ENCODE peak calls at places on chromosomes 2 and 18, in four cellular contexts. J, P, Z and U are unnamed samples.

GRCh38 chr2:1472350-1472749 is 59.1 kb downstream of the TPO start:
- DNase-seq in Z (no peak), P (no peak), J (no peak), U (no peak)

GRCh38 chr2:208426414-208426813 is 19.8 kb downstream of the PTH2R start:
- DNase-seq in P (no peak), Z (no peak), J (no peak), U (no peak)

GRCh38 chr2:189874571-189875320 is 90.5 kb downstream of the PMS1 start:
- DNase-seq in J (no peak), P (no peak), Z (no peak), U (no peak)

GRCh38 chr2:208175069-208175842 is 11.9 kb upstream of the CRYGA start:
- DNase-seq in Z (peak), J (peak), P (peak), U (peak)

GRCh38 chr2:41579811-41580210 is 468.0 kb upstream of the PKDCC start:
- DNase-seq in J (no peak), Z (no peak), P (no peak), U (no peak)

GRCh38 chr2:170170281-170171035 is 7.5 kb upstream of the MYO3B start:
- DNase-seq in Z (no peak), P (no peak), J (no peak), U (peak)

GRCh38 chr18:70195852-70196434 is 9.5 kb downstream of the RTTN start:
- DNase-seq in J (no peak), P (peak), Z (peak), U (peak)

GRCh38 chr2:146844226-146844990 is 1000.4 kb upstream of the ACVR2A start:
- DNase-seq in P (no peak), Z (no peak), J (no peak), U (no peak)

GRCh38 chr18:59047321-59047991 is 92.2 kb upstream of the SEC11C start:
- DNase-seq in J (no peak), P (no peak), Z (no peak), U (no peak)

GRCh38 chr18:24567199-24567598 is 106.8 kb downstream of the HRH4 start:
- DNase-seq in J (no peak), Z (no peak), P (no peak), U (no peak)

GRCh38 chr2:101782427-101782792 is 84.9 kb downstream of the MAP4K4 start:
- DNase-seq in P (no peak), Z (peak), J (no peak), U (no peak)

GRCh38 chr18:76459687-76460350 is 35.2 kb downstream of the ZNF516 start:
- DNase-seq in Z (no peak), P (no peak), J (no peak), U (no peak)

GRCh38 chr2:106974891-106975290 is 88.9 kb upstream of the ST6GAL2 start:
- DNase-seq in P (no peak), Z (no peak), J (no peak), U (no peak)

GRCh38 chr2:226984461-226985226 is 148.8 kb downstream of the RHBDD1 start:
- DNase-seq in Z (no peak), P (no peak), J (peak), U (no peak)

GRCh38 chr2:214019229-214019972 is 391.5 kb upstream of the VWC2L start:
- DNase-seq in J (no peak), Z (no peak), P (no peak), U (no peak)

GRCh38 chr18:21912339-21913239 is 172.0 kb downstream of the MIB1 start:
- DNase-seq in Z (no peak), J (no peak), P (no peak), U (peak)

GRCh38 chr2:27792759-27793158 is 21.2 kb downstream of the MRPL33 start:
- DNase-seq in Z (no peak), J (no peak), P (no peak), U (no peak)

GRCh38 chr2:129396980-129397599 is 582.4 kb upstream of the RAB6C start:
- DNase-seq in J (peak), Z (peak), P (peak), U (peak)

GRCh38 chr2:16238001-16238755 is 297.8 kb downstream of the MYCN start:
- DNase-seq in P (no peak), Z (no peak), J (no peak), U (no peak)

GRCh38 chr2:36770542-36771287 is 74.2 kb downstream of the VIT start:
- DNase-seq in P (peak), J (no peak), Z (peak), U (peak)

GRCh38 chr2:113240150-113240914 is 38.4 kb downstream of the PAX8 start:
- DNase-seq in P (no peak), J (no peak), Z (no peak), U (no peak)

GRCh38 chr2:55923091-55923977 is at the start of gene EFEMP1:
- DNase-seq in P (no peak), Z (no peak), J (no peak), U (peak)

GRCh38 chr2:10175441-10175840 is 52.9 kb downstream of the RRM2 start:
- DNase-seq in Z (no peak), J (no peak), P (no peak), U (no peak)

DNA sequence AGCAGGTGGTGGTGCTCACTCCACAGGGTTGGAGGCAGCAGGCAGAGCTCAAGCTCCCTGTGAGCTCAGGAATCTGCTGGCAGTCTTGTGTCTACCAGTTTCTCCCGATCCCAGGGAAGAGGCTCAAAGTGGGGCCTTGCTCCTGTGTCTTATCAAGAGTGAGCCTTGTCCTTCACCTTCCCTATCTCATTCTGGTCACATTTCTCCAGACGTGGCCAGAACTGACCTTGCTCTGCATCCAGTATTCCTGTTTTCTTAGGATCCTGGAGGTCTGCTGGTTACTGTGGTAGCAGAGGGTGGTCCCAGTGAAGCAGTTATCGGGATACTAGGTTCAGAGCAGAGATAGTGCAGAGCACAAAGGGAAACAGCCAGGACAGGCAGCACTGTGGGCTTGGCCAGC is 47.1 kb upstream of the ASB18 start:
- DNase-seq in P (no peak), Z (no peak), J (no peak), U (no peak)
- TF ChIP-seq CREB1 in P (no peak), Z (no peak), J (no peak), U (no peak)

GRCh38 chr2:104863585-104864279 is 9.8 kb downstream of the POU3F3 start:
- DNase-seq in Z (no peak), J (no peak), P (no peak), U (peak)

GRCh38 chr2:104864751-104865470 is 11.0 kb downstream of the POU3F3 start:
- DNase-seq in P (no peak), Z (no peak), J (no peak), U (peak)

GRCh38 chr2:104862061-104862941 is 8.4 kb downstream of the POU3F3 start:
- DNase-seq in P (no peak), Z (no peak), J (no peak), U (peak)

GRCh38 chr2:104863229-104863584 is 9.3 kb downstream of the POU3F3 start:
- DNase-seq in P (no peak), Z (no peak), J (no peak), U (peak)

GRCh38 chr2:104864280-104864599 is 10.3 kb downstream of the POU3F3 start:
- DNase-seq in P (no peak), Z (no peak), J (no peak), U (no peak)
- TF ChIP-seq REST in P (no peak), Z (no peak), J (no peak), U (no peak)

GRCh38 chr2:175726213-175726612 is 275.9 kb downstream of the LNPK start:
- DNase-seq in Z (no peak), P (no peak), J (no peak), U (no peak)
- TF ChIP-seq CREB1 in Z (no peak), P (no peak), J (no peak), U (no peak)

GRCh38 chr2:20249170-20249569 is 24.2 kb upstream of the SDC1 start:
- DNase-seq in Z (no peak), J (no peak), P (no peak), U (no peak)
- TF ChIP-seq REST in Z (no peak), J (no peak), P (no peak), U (no peak)

GRCh38 chr18:12518326-12518725 is 110.6 kb downstream of the PRELID3A start:
- DNase-seq in P (peak), Z (no peak), J (no peak), U (no peak)
- TF ChIP-seq CREB1 in P (no peak), Z (no peak), J (no peak), U (no peak)

GRCh38 chr18:9336827-9337226 is 2.3 kb downstream of the TWSG1 start:
- DNase-seq in J (no peak), P (no peak), Z (no peak), U (no peak)

GRCh38 chr18:9333441-9334350 is 877 bp upstream of the TWSG1 start:
- DNase-seq in J (no peak), Z (no peak), P (no peak), U (peak)

GRCh38 chr18:9335255-9336045 is 877 bp downstream of the TWSG1 start:
- DNase-seq in Z (no peak), J (no peak), P (no peak), U (no peak)

GRCh38 chr18:9337875-9338274 is 3.3 kb downstream of the TWSG1 start:
- DNase-seq in J (peak), P (no peak), Z (no peak), U (no peak)

GRCh38 chr18:9334351-9335254 is at the start of gene TWSG1:
- DNase-seq in Z (peak), P (peak), J (peak), U (peak)
- TF ChIP-seq REST in Z (peak), P (no peak), J (no peak), U (no peak)